ENCODE peak calls at places on chromosome 21, in five cellular contexts. One of them, this sample, is unnamed.

GRCh38 chr21:29477347-29477746 is 178.6 kb downstream of the BACH1 start:
- DNase-seq in stimulated activated CD4-positive, alpha-beta T cell treated with anti-CD3 and anti-CD28 coated beads, Interleukin-2, amount 100 ng/mL, for 24 hours: no peak
- DNase-seq in Caki2: no peak
- DNase-seq in T-helper 1 cell: no peak
- DNase-seq in fibroblast of the aortic adventitia: no peak
- DNase-seq in this sample: no peak

GRCh38 chr21:46567348-46567747 is 37.5 kb downstream of the S100B start:
- DNase-seq in T-helper 1 cell: no peak
- DNase-seq in stimulated activated CD4-positive, alpha-beta T cell treated with anti-CD3 and anti-CD28 coated beads, Interleukin-2, amount 100 ng/mL, for 24 hours: no peak
- DNase-seq in fibroblast of the aortic adventitia: no peak
- DNase-seq in Caki2: no peak
- DNase-seq in this sample: no peak

GRCh38 chr21:29155118-29155932 is 24.9 kb downstream of the MAP3K7CL start:
- DNase-seq in fibroblast of the aortic adventitia: peak; percentile 97
- DNase-seq in stimulated activated CD4-positive, alpha-beta T cell treated with anti-CD3 and anti-CD28 coated beads, Interleukin-2, amount 100 ng/mL, for 24 hours: no peak
- DNase-seq in T-helper 1 cell: no peak
- DNase-seq in Caki2: no peak
- DNase-seq in this sample: no peak

GRCh38 chr21:45056917-45057560 is 17.3 kb upstream of the ADARB1 start:
- DNase-seq in fibroblast of the aortic adventitia: no peak
- DNase-seq in stimulated activated CD4-positive, alpha-beta T cell treated with anti-CD3 and anti-CD28 coated beads, Interleukin-2, amount 100 ng/mL, for 24 hours: no peak
- DNase-seq in Caki2: no peak
- DNase-seq in T-helper 1 cell: no peak
- DNase-seq in this sample: no peak

GRCh38 chr21:43712268-43712942 is 6.5 kb upstream of the PDXK start:
- DNase-seq in T-helper 1 cell: no peak
- DNase-seq in stimulated activated CD4-positive, alpha-beta T cell treated with anti-CD3 and anti-CD28 coated beads, Interleukin-2, amount 100 ng/mL, for 24 hours: no peak
- DNase-seq in fibroblast of the aortic adventitia: peak; percentile 61
- DNase-seq in Caki2: peak; percentile 100
- DNase-seq in this sample: no peak

GRCh38 chr21:17416139-17416538 is 96.7 kb upstream of the CXADR start:
- DNase-seq in fibroblast of the aortic adventitia: peak; percentile 64
- DNase-seq in Caki2: no peak
- DNase-seq in stimulated activated CD4-positive, alpha-beta T cell treated with anti-CD3 and anti-CD28 coated beads, Interleukin-2, amount 100 ng/mL, for 24 hours: no peak
- DNase-seq in T-helper 1 cell: no peak
- DNase-seq in this sample: no peak

GRCh38 chr21:46229133-46229922 is 754 bp upstream of the LSS start:
- DNase-seq in T-helper 1 cell: no peak
- DNase-seq in stimulated activated CD4-positive, alpha-beta T cell treated with anti-CD3 and anti-CD28 coated beads, Interleukin-2, amount 100 ng/mL, for 24 hours: no peak
- DNase-seq in fibroblast of the aortic adventitia: no peak
- DNase-seq in Caki2: peak; percentile 25
- DNase-seq in this sample: peak; percentile 58

GRCh38 chr21:30718239-30718909 is at the start of gene KRTAP21-3:
- DNase-seq in Caki2: peak; percentile 3
- DNase-seq in stimulated activated CD4-positive, alpha-beta T cell treated with anti-CD3 and anti-CD28 coated beads, Interleukin-2, amount 100 ng/mL, for 24 hours: no peak
- DNase-seq in fibroblast of the aortic adventitia: peak; percentile 4
- DNase-seq in T-helper 1 cell: no peak
- DNase-seq in this sample: no peak

GRCh38 chr21:35095859-35096291 is 46.8 kb upstream of the RUNX1 start:
- DNase-seq in T-helper 1 cell: no peak
- DNase-seq in Caki2: no peak
- DNase-seq in stimulated activated CD4-positive, alpha-beta T cell treated with anti-CD3 and anti-CD28 coated beads, Interleukin-2, amount 100 ng/mL, for 24 hours: no peak
- DNase-seq in fibroblast of the aortic adventitia: peak; percentile 97
- DNase-seq in this sample: no peak

GRCh38 chr21:28856588-28857250 is 136.0 kb downstream of the LTN1 start:
- DNase-seq in fibroblast of the aortic adventitia: peak; percentile 23
- DNase-seq in Caki2: no peak
- DNase-seq in stimulated activated CD4-positive, alpha-beta T cell treated with anti-CD3 and anti-CD28 coated beads, Interleukin-2, amount 100 ng/mL, for 24 hours: no peak
- DNase-seq in T-helper 1 cell: no peak
- DNase-seq in this sample: no peak

GRCh38 chr21:46005081-46005480 is 23.5 kb downstream of the COL6A1 start:
- DNase-seq in stimulated activated CD4-positive, alpha-beta T cell treated with anti-CD3 and anti-CD28 coated beads, Interleukin-2, amount 100 ng/mL, for 24 hours: no peak
- DNase-seq in fibroblast of the aortic adventitia: no peak
- DNase-seq in T-helper 1 cell: no peak
- DNase-seq in Caki2: no peak
- DNase-seq in this sample: no peak

GRCh38 chr21:38269567-38269917 is 12.8 kb downstream of the KCNJ15 start:
- DNase-seq in T-helper 1 cell: no peak
- DNase-seq in stimulated activated CD4-positive, alpha-beta T cell treated with anti-CD3 and anti-CD28 coated beads, Interleukin-2, amount 100 ng/mL, for 24 hours: no peak
- DNase-seq in Caki2: no peak
- DNase-seq in fibroblast of the aortic adventitia: no peak
- DNase-seq in this sample: no peak

GRCh38 chr21:17370263-17370662 is 142.6 kb upstream of the CXADR start:
- DNase-seq in stimulated activated CD4-positive, alpha-beta T cell treated with anti-CD3 and anti-CD28 coated beads, Interleukin-2, amount 100 ng/mL, for 24 hours: no peak
- DNase-seq in Caki2: no peak
- DNase-seq in T-helper 1 cell: no peak
- DNase-seq in fibroblast of the aortic adventitia: no peak
- DNase-seq in this sample: no peak

GRCh38 chr21:27219068-27219467 is 252.2 kb upstream of the ADAMTS5 start:
- DNase-seq in fibroblast of the aortic adventitia: peak; percentile 89
- DNase-seq in T-helper 1 cell: no peak
- DNase-seq in stimulated activated CD4-positive, alpha-beta T cell treated with anti-CD3 and anti-CD28 coated beads, Interleukin-2, amount 100 ng/mL, for 24 hours: no peak
- DNase-seq in Caki2: no peak
- DNase-seq in this sample: no peak

This sample was measured in HuH-7.